ENCODE peak calls at places on chromosomes 7 and 10, in five cellular contexts. N is NCI-H1694 treated with DMSO at 0.1 percent for 48 hours; U is non-pigmented ciliary epithelial cell; H is CD8-positive, alpha-beta T cell; A is activated T-helper 1 cell treated with anti-CD3 and anti-CD28 coated beads, Interleukin-12 subunit alpha, Interleukin-12 subunit beta, Interleukin-2, Interleukin-4 antibody, amounts not matched to agents 30 ng/mL and 10 ng/mL and 1 ng/mL, durations not matched to agents 14 hours and 24 hours and 36 hours. Q is an unnamed sample.

GRCh38 chr7:132778761-132779160 is 202.5 kb upstream of the PLXNA4 start:
- DNase-seq in N (no peak), U (no peak), H (no peak), A (no peak), Q (no peak)

GRCh38 chr10:77710759-77711682 is 73.4 kb upstream of the KCNMA1 start:
- DNase-seq in N (peak), U (no peak), H (peak), A (peak), Q (peak)

GRCh38 chr7:101823086-101823485 is 5.7 kb downstream of the CUX1 start:
- DNase-seq in N (no peak), U (no peak), H (no peak), A (no peak), Q (no peak)

GRCh38 chr10:110399163-110400094 is 94.7 kb upstream of the SMNDC1 start:
- DNase-seq in N (no peak), U (peak), H (no peak), A (no peak), Q (no peak)

GRCh38 chr10:67663449-67664087 is 32.4 kb downstream of the CTNNA3 start:
- DNase-seq in N (no peak), U (no peak), H (no peak), A (no peak), Q (no peak)

GRCh38 chr7:134651991-134652390 is 5.3 kb downstream of the BPGM start:
- DNase-seq in N (no peak), U (no peak), H (no peak), A (no peak), Q (no peak)

GRCh38 chr10:29926649-29927048 is 132.7 kb downstream of the JCAD start:
- DNase-seq in N (no peak), U (no peak), H (no peak), A (no peak), Q (no peak)

GRCh38 chr10:79313320-79313719 is 33.9 kb upstream of the PPIF start:
- DNase-seq in N (no peak), U (no peak), H (no peak), A (no peak), Q (no peak)

GRCh38 chr10:22765660-22766547 is 51.5 kb upstream of the PIP4K2A start:
- DNase-seq in N (no peak), U (no peak), H (no peak), A (no peak), Q (no peak)

GRCh38 chr10:122461367-122461728 is at the start of gene HTRA1:
- DNase-seq in N (no peak), U (no peak), H (no peak), A (no peak), Q (peak)

GRCh38 chr7:7653140-7653539 is 12.6 kb downstream of the UMAD1 start:
- DNase-seq in N (no peak), U (no peak), H (no peak), A (no peak), Q (no peak)

GRCh38 chr7:24926623-24927539 is 53.1 kb downstream of the OSBPL3 start:
- DNase-seq in N (no peak), U (no peak), H (no peak), A (no peak), Q (no peak)